ENCODE peak calls at places on chromosome 18, in five cellular contexts. N is hepatocyte, I is fibroblast of lung, G is GM23338, O is IMR-90. W is an unnamed sample.

GRCh38 chr18:32707153-32707552 is 65.7 kb downstream of the KLHL14 start:
- DNase-seq in N (peak; percentile 6), I (no peak), G (no peak), O (no peak), W (no peak)

GRCh38 chr18:31700990-31701389 is 16.6 kb upstream of the B4GALT6 start:
- DNase-seq in G (no peak), I (no peak), O (no peak), N (no peak), W (no peak)

GRCh38 chr18:76252880-76253279 is 242.2 kb downstream of the ZNF516 start:
- DNase-seq in N (no peak), G (peak; percentile 76), I (peak; percentile 29), O (peak; percentile 6), W (no peak)

GRCh38 chr18:49023938-49024341 is 73.2 kb upstream of the SMAD7 start:
- DNase-seq in G (no peak), O (no peak), N (peak; percentile 5), I (no peak), W (no peak)

GRCh38 chr18:12302391-12303147 is 5.5 kb upstream of the TUBB6 start:
- DNase-seq in O (no peak), G (no peak), I (no peak), N (no peak), W (no peak)

GRCh38 chr18:52572036-52572750 is 232.2 kb downstream of the DCC start:
- DNase-seq in G (no peak), I (no peak), N (no peak), O (no peak), W (no peak)

GRCh38 chr18:35089382-35089781 is 48.2 kb downstream of the MAPRE2 start:
- DNase-seq in G (no peak), N (no peak), O (no peak), I (no peak), W (no peak)

GRCh38 chr18:67232406-67232805 is 284.1 kb downstream of the DSEL start:
- DNase-seq in O (peak; percentile 62), I (peak; percentile 54), N (no peak), G (peak; percentile 29), W (peak; percentile 29)

GRCh38 chr18:13712400-13713131 is 13.8 kb downstream of the FAM210A start:
- DNase-seq in N (no peak), G (peak; percentile 72), O (no peak), I (no peak), W (no peak)

GRCh38 chr18:9658111-9658641 is 43.8 kb upstream of the PPP4R1 start:
- DNase-seq in N (no peak), G (no peak), O (no peak), I (no peak), W (no peak)

GRCh38 chr18:39946623-39947061 is 2008.4 kb upstream of the PIK3C3 start:
- DNase-seq in O (peak; percentile 76), I (peak; percentile 82), G (peak; percentile 51), N (peak; percentile 28), W (no peak)

GRCh38 chr18:9706081-9706935 is 1.8 kb upstream of the RAB31 start:
- DNase-seq in I (no peak), O (peak; percentile 28), G (no peak), N (no peak), W (peak; percentile 83)

GRCh38 chr18:3281456-3282400 is 19.8 kb downstream of the MYL12B start:
- DNase-seq in G (peak; percentile 87), I (peak; percentile 90), O (peak; percentile 86), N (peak; percentile 87), W (no peak)

GRCh38 chr18:65754121-65754520 is 3.3 kb downstream of the CDH7 start:
- DNase-seq in I (no peak), G (peak; percentile 14), O (no peak), N (no peak), W (peak; percentile 56)

GRCh38 chr18:50218432-50219197 is 23.7 kb upstream of the MYO5B start:
- DNase-seq in G (peak; percentile 72), I (no peak), N (peak; percentile 30), O (peak; percentile 14), W (no peak)

GRCh38 chr18:9736942-9737813 is 29.1 kb downstream of the RAB31 start:
- DNase-seq in I (no peak), O (peak; percentile 71), N (peak; percentile 54), G (no peak), W (no peak)

GRCh38 chr18:25921677-25922421 is 168.6 kb downstream of the SS18 start:
- DNase-seq in G (peak; percentile 84), I (peak; percentile 7), O (peak; percentile 20), N (peak; percentile 10), W (peak; percentile 45)

GRCh38 chr18:25915907-25916306 is 174.5 kb downstream of the SS18 start:
- DNase-seq in N (no peak), I (no peak), G (peak; percentile 41), O (no peak), W (no peak)
- H3K4me2 ChIP-seq in N (no peak overlapping the region), I (no peak overlapping the region), G (no peak overlapping the region), O (no peak overlapping the region), W (no peak overlapping the region)

GRCh38 chr18:41315134-41315533 is 639.9 kb upstream of the PIK3C3 start:
- DNase-seq in G (no peak), O (no peak), N (no peak), I (no peak), W (no peak)

GRCh38 chr18:41312241-41312590 is 642.8 kb upstream of the PIK3C3 start:
- DNase-seq in G (peak; percentile 26), N (no peak), I (no peak), O (no peak), W (no peak)

GRCh38 chr18:41311571-41312240 is 643.3 kb upstream of the PIK3C3 start:
- DNase-seq in G (peak; percentile 69), O (no peak), N (no peak), I (no peak), W (no peak)
- H3K4me2 ChIP-seq in G (no peak overlapping the region), O (no peak overlapping the region), N (no peak overlapping the region), I (no peak overlapping the region), W (no peak overlapping the region)

DNA sequence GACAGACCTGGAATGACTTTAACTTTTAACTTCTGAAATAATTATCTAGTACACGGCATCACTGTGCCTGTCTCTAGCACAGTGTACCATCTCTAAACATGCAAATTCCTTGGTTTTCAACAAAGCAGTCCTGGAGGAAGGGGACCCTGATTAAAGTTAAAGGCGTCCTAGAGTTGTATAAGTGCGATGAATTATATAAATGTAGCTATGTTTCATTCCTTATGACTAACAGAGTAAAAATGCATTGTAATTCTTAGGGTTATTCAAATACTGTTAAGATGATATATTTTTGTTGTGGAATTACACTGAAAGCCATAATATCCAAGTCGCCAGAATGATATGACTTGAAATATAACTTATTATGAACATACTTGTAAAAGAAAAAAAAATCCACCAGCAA is 544.9 kb upstream of the LINC00305 start:
- DNase-seq in O (no peak), G (no peak), I (no peak), N (no peak), W (no peak)
- H3K4me2 ChIP-seq in O (no peak overlapping the region), G (no peak overlapping the region), I (no peak overlapping the region), N (no peak overlapping the region), W (no peak overlapping the region)

GRCh38 chr18:500230-500555 is 308 bp downstream of the COLEC12 start:
- DNase-seq in I (no peak), G (peak; percentile 66), N (peak; percentile 30), O (no peak), W (peak; percentile 65)

GRCh38 chr18:501406-501714 is 859 bp upstream of the COLEC12 start:
- DNase-seq in G (peak; percentile 56), I (no peak), O (no peak), N (no peak), W (no peak)

GRCh38 chr18:500556-501405 is at the start of gene COLEC12:
- DNase-seq in O (no peak), N (peak; percentile 68), G (peak; percentile 68), I (no peak), W (peak; percentile 68)

GRCh38 chr18:498901-499300 is 1.6 kb downstream of the COLEC12 start:
- DNase-seq in G (peak; percentile 38), N (no peak), I (no peak), O (no peak), W (no peak)

GRCh38 chr18:499351-500229 is 911 bp downstream of the COLEC12 start:
- DNase-seq in I (peak; percentile 48), G (peak; percentile 47), O (peak; percentile 85), N (peak; percentile 76), W (peak; percentile 92)
- H3K4me2 ChIP-seq in I (peak overlapping the region; percentile 77), G (peak overlapping the region; percentile 98), O (peak overlapping the region; percentile 84), N (peak overlapping the region; percentile 86), W (peak overlapping the region; percentile 89)

W was measured in osteoblast.